ENCODE peak calls at places on chromosomes 7 and 10, in four cellular contexts. O, L, X and R are unnamed samples.

GRCh38 chr7:95318501-95318900 is 5.8 kb downstream of the PON1 start:
- DNase-seq in L (no peak), X (no peak), O (no peak), R (no peak)

GRCh38 chr10:71589617-71590551 is 129.7 kb downstream of the C10orf105 start:
- DNase-seq in X (no peak), O (no peak), L (no peak), R (no peak)

GRCh38 chr7:35748348-35748747 is 52.5 kb upstream of the SEPTIN7 start:
- DNase-seq in L (no peak), O (no peak), X (no peak), R (no peak)

GRCh38 chr7:117217636-117218035 is 105.2 kb downstream of the WNT2 start:
- DNase-seq in X (no peak), O (peak), L (no peak), R (no peak)

GRCh38 chr7:123622660-123623386 is 21.2 kb downstream of the ASB15 start:
- DNase-seq in L (peak), X (no peak), O (no peak), R (no peak)

GRCh38 chr7:140176811-140177702 is at the start of gene KDM7A:
- DNase-seq in X (peak), O (peak), L (peak), R (peak)

GRCh38 chr7:100865971-100866720 is 1.0 kb upstream of the TRIP6 start:
- DNase-seq in X (peak), O (no peak), L (peak), R (peak)

GRCh38 chr10:31820794-31821369 is 107.7 kb downstream of the ARHGAP12 start:
- DNase-seq in L (no peak), X (no peak), O (no peak), R (no peak)

GRCh38 chr10:114577133-114577532 is 80.9 kb downstream of the ABLIM1 start:
- DNase-seq in L (peak), O (peak), X (no peak), R (no peak)

GRCh38 chr10:101778151-101778780 is 2.4 kb upstream of the FGF8 start:
- DNase-seq in X (no peak), L (no peak), O (no peak), R (no peak)

GRCh38 chr7:132065193-132065972 is 509.0 kb upstream of the PODXL start:
- DNase-seq in L (peak), O (peak), X (no peak), R (peak)

GRCh38 chr7:117916309-117916708 is 43.1 kb upstream of the CTTNBP2 start:
- DNase-seq in L (no peak), X (no peak), O (no peak), R (no peak)

GRCh38 chr7:148264933-148265557 is 325.5 kb upstream of the C7orf33 start:
- DNase-seq in O (peak), L (peak), X (no peak), R (peak)

GRCh38 chr10:30502266-30503058 is 68.5 kb downstream of the MAP3K8 start:
- DNase-seq in O (no peak), X (no peak), L (no peak), R (peak)

GRCh38 chr10:133039823-133040704 is 47.7 kb upstream of the ADGRA1 start:
- DNase-seq in L (no peak), X (no peak), O (no peak), R (no peak)

GRCh38 chr10:103445366-103445765 is 6.8 kb downstream of the CALHM2 start:
- DNase-seq in O (no peak), L (no peak), X (no peak), R (no peak)

GRCh38 chr10:13977861-13978843 is 352.6 kb downstream of the FRMD4A start:
- DNase-seq in L (peak), X (no peak), O (peak), R (no peak)

GRCh38 chr10:75195035-75195763 is 15.4 kb upstream of the VDAC2 start:
- DNase-seq in X (no peak), O (no peak), L (no peak), R (no peak)

GRCh38 chr10:128859738-128860386 is 607.2 kb upstream of the MGMT start:
- DNase-seq in O (no peak), X (peak), L (peak), R (no peak)

GRCh38 chr10:17077905-17078289 is 51.7 kb downstream of the CUBN start:
- DNase-seq in L (no peak), O (no peak), X (no peak), R (no peak)

GRCh38 chr10:21272585-21273399 is 252.7 kb downstream of the SKIDA1 start:
- DNase-seq in X (no peak), O (no peak), L (peak), R (no peak)

GRCh38 chr7:136911362-136911761 is 42.9 kb downstream of the CHRM2 start:
- DNase-seq in X (no peak), L (peak), O (no peak), R (no peak)

GRCh38 chr10:58704226-58705200 is 191.8 kb downstream of the BICC1 start:
- DNase-seq in O (no peak), L (no peak), X (no peak), R (peak)

GRCh38 chr7:157558061-157558460 is 221.3 kb downstream of the DNAJB6 start:
- DNase-seq in L (no peak), X (no peak), O (no peak), R (no peak)

GRCh38 chr7:51366930-51367613 is 50.5 kb upstream of the COBL start:
- DNase-seq in O (no peak), L (peak), X (peak), R (peak)

GRCh38 chr10:22368402-22368801 is 23.1 kb downstream of the SPAG6 start:
- DNase-seq in X (no peak), L (no peak), O (no peak), R (no peak)

GRCh38 chr10:32197423-32197822 is 141.2 kb upstream of the KIF5B start:
- DNase-seq in X (no peak), O (no peak), L (no peak), R (no peak)

GRCh38 chr7:17580141-17580540 is 281.7 kb downstream of the AHR start:
- DNase-seq in L (peak), X (peak), O (peak), R (peak)

GRCh38 chr10:13939391-13939790 is 352.6 kb downstream of the PRPF18 start:
- DNase-seq in O (no peak), X (no peak), L (no peak), R (no peak)

GRCh38 chr7:53602817-53603418 is 567.5 kb downstream of the POM121L12 start:
- DNase-seq in O (no peak), L (peak), X (no peak), R (no peak)

GRCh38 chr7:137146552-137146961 is 197.0 kb downstream of the PTN start:
- DNase-seq in L (no peak), O (peak), X (no peak), R (no peak)

GRCh38 chr7:30430777-30431176 is 47.8 kb downstream of the NOD1 start:
- DNase-seq in L (no peak), O (no peak), X (no peak), R (peak)

GRCh38 chr7:135964791-135965190 is 12.4 kb downstream of the MTPN start:
- DNase-seq in O (no peak), X (no peak), L (no peak), R (no peak)

GRCh38 chr7:151113344-151114150 is 27.3 kb downstream of the AGAP3 start:
- DNase-seq in L (peak), O (no peak), X (no peak), R (no peak)

GRCh38 chr7:11751807-11752389 is 80.1 kb downstream of the THSD7A start:
- DNase-seq in O (no peak), X (no peak), L (no peak), R (no peak)